ENCODE peak calls at places on chromosome 19, in eight cellular contexts. L, K, G, U, F, R, W and I are unnamed samples.

GRCh38 chr19:53531457-53531856 is 6.5 kb upstream of the ZNF331 start:
- DNase-seq in L (no peak), K (no peak), G (no peak), U (no peak), F (no peak), R (no peak), W (no peak), I (no peak)

GRCh38 chr19:39401549-39402416 is 4.9 kb upstream of the ZFP36 start:
- DNase-seq in L (no peak), K (peak), G (peak), U (peak), F (no peak), R (peak), W (no peak), I (no peak)

GRCh38 chr19:14614099-14614412 is 31.2 kb downstream of the CLEC17A start:
- DNase-seq in L (no peak), K (no peak), G (peak), U (no peak), F (no peak), R (no peak), W (no peak), I (no peak)

GRCh38 chr19:38090561-38090960 is 133.5 kb downstream of the DPF1 start:
- DNase-seq in L (no peak), K (no peak), G (no peak), U (no peak), F (no peak), R (no peak), W (no peak), I (no peak)

GRCh38 chr19:30107351-30107750 is 165.3 kb downstream of the URI1 start:
- DNase-seq in L (no peak), K (no peak), G (no peak), U (no peak), F (no peak), R (no peak), W (no peak), I (no peak)

GRCh38 chr19:37989855-37990254 is 82.8 kb downstream of the SIPA1L3 start:
- DNase-seq in L (no peak), K (no peak), G (no peak), U (no peak), F (no peak), R (no peak), W (peak), I (no peak)

GRCh38 chr19:12766051-12766521 is 9.3 kb downstream of the HOOK2 start:
- DNase-seq in L (peak), K (peak), G (peak), U (peak), F (no peak), R (peak), W (peak), I (peak)

GRCh38 chr19:53092723-53093122 is 10.5 kb downstream of the ZNF160 start:
- DNase-seq in L (no peak), K (no peak), G (no peak), U (no peak), F (no peak), R (no peak), W (no peak), I (no peak)

GRCh38 chr19:16068696-16069259 is 7.5 kb upstream of the TPM4 start:
- DNase-seq in L (no peak), K (peak), G (no peak), U (no peak), F (no peak), R (no peak), W (no peak), I (no peak)

GRCh38 chr19:7004313-7004931 is 16.8 kb downstream of the MBD3L2B start:
- DNase-seq in L (peak), K (no peak), G (no peak), U (no peak), F (no peak), R (peak), W (peak), I (no peak)

GRCh38 chr19:33134571-33135041 is 2.7 kb downstream of the WDR88 start:
- DNase-seq in L (peak), K (no peak), G (peak), U (peak), F (no peak), R (no peak), W (peak), I (no peak)

GRCh38 chr19:3679138-3679537 is 21.1 kb downstream of the PIP5K1C start:
- DNase-seq in L (no peak), K (no peak), G (no peak), U (no peak), F (no peak), R (no peak), W (no peak), I (no peak)

GRCh38 chr19:53525922-53526321 is 12.0 kb upstream of the ZNF331 start:
- DNase-seq in L (no peak), K (no peak), G (no peak), U (no peak), F (no peak), R (no peak), W (no peak), I (no peak)

GRCh38 chr19:46426035-46426505 is 2.7 kb downstream of the PNMA8C start:
- DNase-seq in L (no peak), K (no peak), G (no peak), U (no peak), F (no peak), R (no peak), W (no peak), I (no peak)

GRCh38 chr19:15935167-15935702 is 906 bp upstream of the CYP4F11 start:
- DNase-seq in L (no peak), K (peak), G (no peak), U (no peak), F (no peak), R (no peak), W (no peak), I (no peak)

GRCh38 chr19:5314012-5314906 is 26.4 kb downstream of the PTPRS start:
- DNase-seq in L (no peak), K (no peak), G (no peak), U (no peak), F (no peak), R (peak), W (no peak), I (no peak)

GRCh38 chr19:47375694-47376588 is 26.8 kb downstream of the DHX34 start:
- DNase-seq in L (no peak), K (no peak), G (no peak), U (no peak), F (no peak), R (no peak), W (no peak), I (no peak)

GRCh38 chr19:28485300-28485699 is 727.7 kb downstream of the UQCRFS1 start:
- DNase-seq in L (no peak), K (no peak), G (no peak), U (no peak), F (no peak), R (no peak), W (no peak), I (no peak)

GRCh38 chr19:17616686-17616960 is 61.2 kb downstream of the COLGALT1 start:
- DNase-seq in L (no peak), K (peak), G (no peak), U (no peak), F (no peak), R (no peak), W (no peak), I (no peak)

GRCh38 chr19:43818500-43818899 is 8.6 kb upstream of the ZNF283 start:
- DNase-seq in L (no peak), K (no peak), G (no peak), U (no peak), F (no peak), R (no peak), W (no peak), I (no peak)

GRCh38 chr19:56159009-56159501 is 16.8 kb upstream of the GALP start:
- DNase-seq in L (no peak), K (no peak), G (no peak), U (no peak), F (no peak), R (no peak), W (no peak), I (no peak)

GRCh38 chr19:55600336-55601028 is 394 bp downstream of the ZNF524 start:
- DNase-seq in L (no peak), K (no peak), G (no peak), U (no peak), F (peak), R (peak), W (peak), I (peak)

GRCh38 chr19:5333581-5334365 is 6.8 kb downstream of the PTPRS start:
- DNase-seq in L (no peak), K (no peak), G (peak), U (no peak), F (no peak), R (no peak), W (no peak), I (no peak)

GRCh38 chr19:12156254-12157058 is at the start of gene ZNF625:
- DNase-seq in L (peak), K (peak), G (peak), U (peak), F (no peak), R (peak), W (peak), I (peak)

GRCh38 chr19:13849991-13850909 is 26.7 kb upstream of the NANOS3 start:
- DNase-seq in L (peak), K (peak), G (peak), U (peak), F (no peak), R (peak), W (peak), I (peak)

GRCh38 chr19:54792814-54793213 is 10.6 kb upstream of the KIR2DL4 start:
- DNase-seq in L (no peak), K (no peak), G (peak), U (no peak), F (no peak), R (no peak), W (no peak), I (no peak)

GRCh38 chr19:47819841-47820244 is 1.9 kb upstream of the CRX start:
- DNase-seq in L (peak), K (no peak), G (no peak), U (no peak), F (no peak), R (no peak), W (peak), I (no peak)

GRCh38 chr19:18488403-18488723 is 33.5 kb downstream of the ELL start:
- DNase-seq in L (no peak), K (no peak), G (no peak), U (no peak), F (no peak), R (no peak), W (no peak), I (no peak)

GRCh38 chr19:47663911-47664771 is 49.1 kb upstream of the EHD2 start:
- DNase-seq in L (no peak), K (peak), G (no peak), U (no peak), F (peak), R (peak), W (no peak), I (no peak)

GRCh38 chr19:58228584-58229254 is at the start of gene ZNF544:
- DNase-seq in L (peak), K (peak), G (peak), U (peak), F (no peak), R (peak), W (peak), I (peak)

GRCh38 chr19:55373993-55374757 is 2.5 kb upstream of the TMEM190 start:
- DNase-seq in L (peak), K (no peak), G (no peak), U (no peak), F (no peak), R (peak), W (no peak), I (no peak)

GRCh38 chr19:36079389-36079788 is 24.7 kb downstream of the WDR62 start:
- DNase-seq in L (no peak), K (no peak), G (no peak), U (no peak), F (no peak), R (no peak), W (no peak), I (no peak)

GRCh38 chr19:58522709-58523108 is 3.1 kb upstream of the ZBTB45 start:
- DNase-seq in L (no peak), K (no peak), G (no peak), U (no peak), F (no peak), R (no peak), W (no peak), I (no peak)

GRCh38 chr19:35879068-35879467 is 10.7 kb downstream of the APLP1 start:
- DNase-seq in L (no peak), K (no peak), G (no peak), U (no peak), F (no peak), R (no peak), W (peak), I (no peak)

GRCh38 chr19:31054430-31054829 is 294.8 kb downstream of the TSHZ3 start:
- DNase-seq in L (peak), K (no peak), G (no peak), U (no peak), F (no peak), R (peak), W (peak), I (peak)

GRCh38 chr19:3357731-3358391 is 8.5 kb upstream of the NFIC start:
- DNase-seq in L (no peak), K (no peak), G (no peak), U (no peak), F (no peak), R (no peak), W (peak), I (no peak)

GRCh38 chr19:14248578-14249011 is 42.6 kb upstream of the ADGRL1 start:
- DNase-seq in L (peak), K (no peak), G (no peak), U (peak), F (no peak), R (no peak), W (peak), I (peak)

GRCh38 chr19:3450796-3451411 is 29.4 kb downstream of the SMIM24 start:
- DNase-seq in L (no peak), K (no peak), G (no peak), U (no peak), F (no peak), R (peak), W (no peak), I (no peak)

GRCh38 chr19:45249261-45250033 is 1.6 kb upstream of the MARK4 start:
- DNase-seq in L (no peak), K (no peak), G (no peak), U (no peak), F (no peak), R (no peak), W (no peak), I (no peak)
- TF ChIP-seq CTCF in L (no peak), K (no peak), G (no peak), U (no peak), F (no peak), R (no peak), W (no peak), I (no peak)

DNA sequence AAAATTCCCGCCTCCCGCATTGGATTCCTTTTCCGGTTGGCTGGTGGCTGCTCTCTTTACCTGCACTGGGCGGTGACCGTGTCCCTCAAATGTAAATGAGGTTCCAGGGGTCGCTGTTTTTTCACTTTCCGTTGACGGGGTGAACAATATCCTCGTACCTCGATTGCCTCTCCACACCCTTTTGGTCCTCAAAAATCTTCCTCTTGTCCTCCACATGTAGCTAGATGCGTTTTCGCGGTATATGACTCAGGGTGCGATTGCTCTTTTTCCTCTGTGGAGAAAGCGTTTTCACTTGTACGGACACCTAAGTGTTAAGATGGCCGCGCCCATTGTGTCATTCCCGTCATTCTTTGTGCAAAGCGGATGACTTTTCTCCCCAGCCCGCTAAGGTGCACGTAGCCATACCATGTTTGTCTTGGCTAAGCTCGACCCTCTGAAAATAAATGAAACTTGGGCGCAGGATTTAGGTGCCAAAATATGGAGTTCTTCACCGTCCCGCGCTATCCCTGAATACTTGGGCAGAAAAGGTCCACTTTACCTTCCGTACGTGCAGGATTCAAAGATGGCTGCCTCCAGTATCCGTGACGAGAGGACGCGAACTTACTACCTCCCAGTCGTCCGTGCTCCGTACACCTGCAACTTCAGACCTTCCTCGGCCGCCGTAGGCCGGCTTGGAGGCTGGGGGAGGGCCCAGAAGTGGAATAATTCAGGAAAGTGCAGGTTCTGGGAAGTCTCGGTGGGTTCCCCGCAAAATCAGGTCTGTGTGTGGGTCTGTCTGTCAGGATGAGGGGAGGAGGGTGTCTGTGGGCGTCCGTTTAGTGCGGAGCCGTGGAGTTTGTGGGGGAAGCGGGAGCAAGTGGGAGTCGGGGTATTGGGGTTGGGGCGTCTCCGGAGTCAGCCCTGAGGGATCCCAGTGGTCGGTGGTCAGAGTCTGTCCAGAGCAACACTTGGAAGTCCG is at the start of gene ZNF613:
- DNase-seq in L (peak), K (peak), G (peak), U (peak), F (peak), R (peak), W (peak), I (peak)
- TF ChIP-seq CTCF in L (no peak), K (peak), G (peak), U (peak), F (no peak), R (peak), W (peak), I (peak)

GRCh38 chr19:50008532-50008931 is 16.6 kb downstream of the VRK3 start:
- DNase-seq in L (peak), K (no peak), G (no peak), U (no peak), F (no peak), R (no peak), W (peak), I (no peak)
- TF ChIP-seq CTCF in L (peak), K (no peak), G (no peak), U (no peak), F (no peak), R (peak), W (peak), I (peak)

GRCh38 chr19:1851581-1852293 is 3.5 kb upstream of the REXO1 start:
- DNase-seq in L (no peak), K (peak), G (no peak), U (peak), F (no peak), R (no peak), W (peak), I (no peak)
- TF ChIP-seq CTCF in L (no peak), K (no peak), G (no peak), U (no peak), F (no peak), R (no peak), W (no peak), I (no peak)

GRCh38 chr19:20243629-20244028 is 76.6 kb downstream of the ZNF486 start:
- DNase-seq in L (no peak), K (no peak), G (no peak), U (no peak), F (no peak), R (no peak), W (no peak), I (no peak)

GRCh38 chr19:20244356-20244755 is 77.3 kb downstream of the ZNF486 start:
- DNase-seq in L (no peak), K (no peak), G (no peak), U (no peak), F (no peak), R (no peak), W (no peak), I (no peak)

GRCh38 chr19:20250627-20251026 is 83.6 kb downstream of the ZNF486 start:
- DNase-seq in L (no peak), K (no peak), G (no peak), U (no peak), F (no peak), R (no peak), W (no peak), I (no peak)

GRCh38 chr19:20245309-20245708 is 78.3 kb downstream of the ZNF486 start:
- DNase-seq in L (no peak), K (no peak), G (no peak), U (no peak), F (no peak), R (no peak), W (no peak), I (no peak)

GRCh38 chr19:20247016-20247683 is 80.1 kb downstream of the ZNF486 start:
- DNase-seq in L (peak), K (no peak), G (no peak), U (peak), F (no peak), R (no peak), W (peak), I (peak)
- TF ChIP-seq CTCF in L (peak), K (no peak), G (peak), U (peak), F (no peak), R (no peak), W (peak), I (peak)

DNA sequence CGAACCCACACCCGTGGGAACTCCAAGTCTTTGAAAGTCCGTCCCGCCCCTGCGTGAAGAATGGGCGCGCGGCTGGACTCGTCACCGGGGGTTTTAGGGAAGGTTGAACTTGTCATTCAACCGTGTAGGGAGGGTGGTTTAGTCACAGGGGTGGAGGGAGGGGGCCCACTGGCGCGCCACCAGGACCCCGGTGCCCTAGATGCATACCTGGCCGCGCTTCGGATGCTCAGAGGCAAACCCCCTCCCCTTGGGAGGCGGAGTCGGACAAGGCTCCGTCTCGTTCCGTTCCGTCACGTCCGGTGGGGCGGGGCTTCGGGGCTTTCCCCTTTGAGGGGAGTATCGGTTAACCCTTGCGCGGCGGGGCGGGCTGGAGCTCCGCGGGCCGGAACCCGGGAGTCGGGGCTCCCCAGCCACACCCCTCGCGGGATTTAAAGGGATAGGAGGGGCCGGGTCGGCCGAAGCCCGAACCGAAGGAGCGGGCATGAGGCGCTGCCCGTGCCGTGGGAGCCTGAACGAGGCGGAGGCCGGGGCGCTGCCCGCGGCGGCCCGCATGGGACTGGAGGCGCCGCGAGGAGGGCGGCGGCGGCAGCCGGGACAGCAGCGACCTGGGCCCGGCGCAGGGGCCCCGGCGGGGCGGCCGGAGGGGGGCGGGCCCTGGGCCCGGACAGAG is at the start of the genes COQ8B and ITPKC:
- DNase-seq in L (peak), K (peak), G (peak), U (peak), F (peak), R (peak), W (peak), I (peak)
- TF ChIP-seq CTCF in L (no peak), K (peak), G (no peak), U (no peak), F (no peak), R (peak), W (no peak), I (peak)

GRCh38 chr19:8320564-8321066 is 560 bp downstream of the NDUFA7 start:
- DNase-seq in L (no peak), K (no peak), G (no peak), U (no peak), F (no peak), R (no peak), W (peak), I (no peak)
- TF ChIP-seq CTCF in L (no peak), K (no peak), G (no peak), U (no peak), F (no peak), R (no peak), W (no peak), I (no peak)

GRCh38 chr19:34241513-34242337 is 12.6 kb upstream of the GARRE1 start:
- DNase-seq in L (peak), K (no peak), G (peak), U (no peak), F (no peak), R (no peak), W (peak), I (peak)
- TF ChIP-seq CTCF in L (peak), K (no peak), G (peak), U (no peak), F (no peak), R (peak), W (peak), I (peak)